ENCODE peak calls at places on chromosomes 6 and 20, in seven cellular contexts. J, N, A, Q, F, E and M are unnamed samples. For H3K4me1, the result is how much of the 10 kb centered on the place peaks cover.

GRCh38 chr6:116251568-116252384 is 2.1 kb downstream of the TSPYL4 start:
- DNase-seq in N (peak), Q (no peak), E (no peak), A (no peak), F (no peak), J (no peak), M (peak)

GRCh38 chr6:4935486-4935885 is 68.4 kb downstream of the RPP40 start:
- DNase-seq in E (no peak), Q (no peak), J (no peak), N (no peak), A (no peak), F (no peak), M (no peak)

GRCh38 chr6:44580901-44581300 is 193.4 kb downstream of the CDC5L start:
- DNase-seq in A (no peak), F (no peak), J (no peak), E (no peak), N (peak), Q (no peak), M (peak)

GRCh38 chr6:105014448-105014847 is 57.5 kb downstream of the LIN28B start:
- DNase-seq in F (no peak), A (no peak), J (no peak), Q (no peak), E (no peak), N (no peak), M (no peak)

GRCh38 chr6:164561656-164562055 is 747.7 kb downstream of the C6orf118 start:
- DNase-seq in Q (no peak), E (no peak), N (no peak), J (no peak), A (no peak), F (no peak), M (no peak)

GRCh38 chr20:1503564-1504227 is 12.5 kb upstream of the SIRPB2 start:
- DNase-seq in A (peak), F (peak), J (peak), N (peak), E (peak), Q (peak), M (peak)

GRCh38 chr6:75892384-75892783 is 143.3 kb downstream of the MYO6 start:
- DNase-seq in A (peak), E (no peak), Q (no peak), F (no peak), N (no peak), J (no peak), M (no peak)

GRCh38 chr6:121523628-121524027 is 88.2 kb downstream of the GJA1 start:
- DNase-seq in F (no peak), A (no peak), N (peak), E (no peak), J (no peak), Q (no peak), M (no peak)

GRCh38 chr6:28258877-28259777 is at the start of gene NKAPL:
- DNase-seq in F (no peak), Q (peak), A (peak), N (peak), E (peak), J (peak), M (no peak)

DNA sequence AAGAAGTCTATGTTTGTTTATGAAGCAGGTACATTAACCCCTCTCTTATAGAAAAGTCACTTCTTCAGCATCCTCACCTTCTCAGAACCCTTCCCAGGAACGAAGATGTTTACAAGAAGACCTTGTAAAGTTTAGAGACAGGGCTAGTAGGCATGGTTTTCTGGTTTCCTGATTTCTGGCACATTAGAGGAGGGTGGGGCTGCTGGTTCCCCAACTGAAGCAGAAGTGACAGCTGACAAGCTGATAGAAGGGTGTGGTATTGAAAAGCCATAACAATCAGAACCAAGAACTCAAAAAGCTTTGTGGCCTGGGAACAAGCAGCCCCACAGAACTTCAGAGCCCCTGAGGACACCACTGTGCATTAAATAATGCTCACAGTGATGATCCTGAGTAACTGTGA is 91.2 kb downstream of the RTN4IP1 start:
- DNase-seq in A (peak), N (no peak), F (no peak), E (no peak), J (no peak), Q (no peak), M (no peak)
- H3K4me1 ChIP-seq in A (under half), N (under half), F (under half), E (under half), J (under half), Q (under half), M (under half)

GRCh38 chr20:46541229-46541935 is 9.1 kb downstream of the OCSTAMP start:
- DNase-seq in N (no peak), F (no peak), Q (no peak), J (no peak), E (no peak), A (no peak), M (no peak)

GRCh38 chr20:46543959-46544358 is 6.5 kb downstream of the OCSTAMP start:
- DNase-seq in A (no peak), E (no peak), N (no peak), Q (no peak), F (no peak), J (no peak), M (no peak)

GRCh38 chr20:46544576-46544975 is 5.9 kb downstream of the OCSTAMP start:
- DNase-seq in F (no peak), E (no peak), A (no peak), Q (no peak), J (no peak), N (peak), M (no peak)

GRCh38 chr20:46543033-46543432 is 7.4 kb downstream of the OCSTAMP start:
- DNase-seq in J (no peak), N (no peak), F (no peak), A (no peak), Q (no peak), E (no peak), M (no peak)

DNA sequence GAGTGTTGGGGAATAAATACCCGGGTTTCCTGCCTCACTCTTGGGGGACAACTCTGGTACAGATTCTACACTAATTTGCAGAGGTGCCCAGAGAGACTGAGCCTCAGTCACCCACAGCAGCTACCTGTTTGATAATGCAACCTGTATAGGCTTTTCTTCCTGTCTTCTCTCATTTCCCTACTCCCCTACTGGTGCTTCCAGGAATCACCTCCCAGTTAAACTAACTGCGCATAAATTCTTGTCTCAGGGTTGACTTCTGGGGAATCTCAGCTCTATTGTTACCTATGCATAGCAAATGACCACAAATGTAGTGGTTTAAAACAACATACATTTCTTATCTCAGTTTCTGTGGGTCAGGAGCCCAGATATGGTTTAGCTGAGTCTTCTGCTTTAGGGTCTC is 11.3 kb downstream of the OCSTAMP start:
- DNase-seq in J (no peak), F (no peak), Q (no peak), A (no peak), E (no peak), N (no peak), M (no peak)
- TF ChIP-seq CTCF in J (no peak), F (no peak), Q (no peak), A (no peak), E (no peak), N (no peak), M (no peak)

GRCh38 chr6:108675226-108676160 is 114.8 kb downstream of the FOXO3 start:
- DNase-seq in F (no peak), N (no peak), E (peak), J (no peak), Q (no peak), A (no peak), M (no peak)

GRCh38 chr6:108673602-108674001 is 112.9 kb downstream of the FOXO3 start:
- DNase-seq in A (no peak), J (no peak), E (peak), N (no peak), Q (no peak), F (peak), M (no peak)

GRCh38 chr6:108671790-108672189 is 111.1 kb downstream of the FOXO3 start:
- DNase-seq in E (no peak), A (no peak), J (no peak), N (no peak), Q (no peak), F (no peak), M (no peak)

GRCh38 chr6:108671175-108671574 is 110.5 kb downstream of the FOXO3 start:
- DNase-seq in F (no peak), N (no peak), A (no peak), Q (no peak), J (no peak), E (no peak), M (no peak)

DNA sequence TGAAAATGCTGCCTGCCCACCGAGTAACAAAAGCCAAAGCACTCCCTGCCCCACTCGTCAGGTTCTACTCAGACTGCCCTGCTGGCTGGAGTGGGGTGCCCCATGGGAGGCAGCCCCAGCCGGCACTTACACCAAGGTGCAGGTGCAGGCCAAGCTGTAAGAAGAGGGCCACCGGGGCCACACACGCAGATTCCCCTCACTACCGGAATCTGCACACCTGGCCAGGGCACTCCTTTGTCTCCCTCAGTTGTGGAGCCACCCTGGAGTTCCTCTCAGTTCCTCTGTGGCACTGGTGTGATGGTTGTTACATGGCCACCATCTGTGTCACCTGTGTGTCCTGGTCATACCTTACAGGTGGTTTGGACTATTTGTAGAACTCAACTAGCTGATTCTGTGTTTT is 112.4 kb downstream of the FOXO3 start:
- DNase-seq in F (no peak), N (no peak), Q (no peak), E (no peak), A (no peak), J (no peak), M (no peak)
- H3K4me1 ChIP-seq in F (under half), N (under half), Q (half or more), E (half or more), A (half or more), J (under half), M (under half)

GRCh38 chr20:10318625-10319024 is 100.0 kb downstream of the SNAP25 start:
- DNase-seq in A (no peak), Q (no peak), J (no peak), F (no peak), N (no peak), E (no peak), M (no peak)
- TF ChIP-seq CTCF in A (no peak), Q (no peak), J (no peak), F (no peak), N (no peak), E (no peak), M (no peak)

DNA sequence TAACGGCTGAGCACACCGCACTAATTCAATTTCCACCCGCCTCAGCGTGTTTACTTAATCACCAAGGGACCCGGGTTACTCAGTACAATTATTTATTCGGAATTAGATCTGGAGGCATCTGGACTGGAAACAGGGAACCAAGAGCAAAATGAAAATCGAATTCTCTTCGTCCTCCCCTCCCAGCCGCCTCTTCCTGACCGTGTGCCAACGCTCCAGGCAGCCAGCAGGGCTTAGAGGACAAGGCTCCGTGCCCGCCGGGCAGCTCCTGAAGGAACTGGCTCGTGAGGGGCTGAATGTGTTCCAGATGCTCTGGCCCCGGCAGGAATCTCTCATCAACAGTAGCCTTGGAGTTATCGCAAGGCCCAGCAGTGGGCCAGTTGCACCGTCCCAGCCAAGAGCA is 23.4 kb upstream of the CTNNBL1 start:
- DNase-seq in N (no peak), A (no peak), Q (peak), J (no peak), F (no peak), E (no peak), M (no peak)
- H3K4me1 ChIP-seq in N (under half), A (under half), Q (under half), J (under half), F (under half), E (under half), M (under half)